ENCODE peak calls at places on chromosomes 5 and 9, in five cellular contexts. V, L, I, F and J are unnamed samples.

GRCh38 chr5:98938459-98938858 is 9.7 kb upstream of the CHD1 start:
- DNase-seq in V (no peak), L (peak), I (no peak), F (peak), J (no peak)

GRCh38 chr9:91433180-91433579 is 9.5 kb upstream of the NFIL3 start:
- DNase-seq in V (no peak), L (peak), I (peak), F (peak), J (no peak)

GRCh38 chr5:173204185-173204979 is 30.6 kb downstream of the NKX2-5 start:
- DNase-seq in V (peak), L (peak), I (peak), F (peak), J (no peak)

GRCh38 chr9:133429641-133430161 is 7.5 kb downstream of the ADAMTS13 start:
- DNase-seq in V (peak), L (peak), I (no peak), F (peak), J (no peak)

GRCh38 chr5:145936401-145937131 is at the start of gene SH3RF2:
- DNase-seq in V (peak), L (peak), I (no peak), F (peak), J (no peak)

GRCh38 chr5:50744761-50745160 is 78.3 kb downstream of the PARP8 start:
- DNase-seq in V (peak), L (peak), I (peak), F (peak), J (no peak)

GRCh38 chr9:133351908-133352634 is 4.1 kb downstream of the RPL7A start:
- DNase-seq in V (peak), L (peak), I (peak), F (peak), J (no peak)

GRCh38 chr5:51226420-51226735 is 156.9 kb upstream of the ISL1 start:
- DNase-seq in V (no peak), L (no peak), I (no peak), F (peak), J (no peak)

GRCh38 chr9:114894801-114895433 is 35.5 kb downstream of the TNFSF8 start:
- DNase-seq in V (peak), L (peak), I (peak), F (peak), J (no peak)

GRCh38 chr5:135433626-135434426 is 13.3 kb downstream of the DCANP1 start:
- DNase-seq in V (no peak), L (no peak), I (no peak), F (peak), J (no peak)

GRCh38 chr5:15383469-15383868 is 116.5 kb upstream of the FBXL7 start:
- DNase-seq in V (no peak), L (peak), I (no peak), F (peak), J (no peak)

GRCh38 chr9:36029765-36030528 is 6.8 kb upstream of the RECK start:
- DNase-seq in V (no peak), L (peak), I (no peak), F (peak), J (no peak)

GRCh38 chr5:152599096-152599495 is 194.0 kb upstream of the NMUR2 start:
- DNase-seq in V (no peak), L (no peak), I (no peak), F (no peak), J (no peak)

GRCh38 chr5:73312872-73313510 is 135.6 kb downstream of the FOXD1 start:
- DNase-seq in V (no peak), L (no peak), I (no peak), F (no peak), J (no peak)

GRCh38 chr9:135228345-135228982 is 141.0 kb downstream of the OLFM1 start:
- DNase-seq in V (no peak), L (no peak), I (no peak), F (no peak), J (no peak)

GRCh38 chr5:94072116-94072515 is 330.7 kb upstream of the POU5F2 start:
- DNase-seq in V (no peak), L (peak), I (no peak), F (no peak), J (no peak)

GRCh38 chr9:110971705-110972104 is 66.6 kb downstream of the LPAR1 start:
- DNase-seq in V (no peak), L (no peak), I (no peak), F (no peak), J (no peak)

GRCh38 chr5:134592141-134592746 is 40.4 kb downstream of the SAR1B start:
- DNase-seq in V (no peak), L (peak), I (peak), F (peak), J (no peak)

GRCh38 chr9:113580041-113580953 is 116.8 kb downstream of the RGS3 start:
- DNase-seq in V (peak), L (no peak), I (peak), F (peak), J (no peak)

GRCh38 chr5:141121563-141121962 is at the start of gene PCDHB4:
- DNase-seq in V (no peak), L (no peak), I (no peak), F (no peak), J (no peak)

GRCh38 chr9:7879551-7880245 is 80.1 kb upstream of the DMAC1 start:
- DNase-seq in V (peak), L (no peak), I (peak), F (peak), J (no peak)

GRCh38 chr9:712643-713042 is 128.9 kb upstream of the DMRT1 start:
- DNase-seq in V (no peak), L (no peak), I (no peak), F (no peak), J (no peak)